ENCODE peak calls at places on chromosomes 3 and 15, in nine cellular contexts. X is MG63; S is naive thymus-derived CD4-positive, alpha-beta T cell; C is tibial artery; N is body of pancreas; D is AG10803; Q is K562; Y is OCI-LY7; K is mammary epithelial cell. L is an unnamed sample.

GRCh38 chr3:14548321-14548729 is 8.2 kb upstream of the GRIP2 start:
- DNase-seq in X (peak), S (peak), C (peak), N (peak), D (peak), Q (peak), Y (peak), K (peak), L (peak)

GRCh38 chr3:8080464-8080863 is 421.2 kb upstream of the LMCD1 start:
- DNase-seq in X (no peak), S (no peak), C (no peak), N (no peak), D (no peak), Q (no peak), Y (no peak), K (no peak), L (no peak)

GRCh38 chr3:114441386-114441785 is 147.6 kb downstream of the TIGIT start:
- DNase-seq in X (no peak), S (no peak), C (no peak), N (no peak), D (no peak), Q (no peak), Y (no peak), K (no peak), L (no peak)

GRCh38 chr15:85028416-85028815 is 46.8 kb downstream of the PDE8A start:
- DNase-seq in X (no peak), S (no peak), C (no peak), N (no peak), D (no peak), Q (no peak), Y (no peak), K (no peak), L (no peak)

GRCh38 chr3:73520931-73521461 is 103.7 kb downstream of the PDZRN3 start:
- DNase-seq in X (peak), S (no peak), C (peak), N (peak), D (peak), Q (no peak), Y (no peak), K (no peak), L (no peak)

GRCh38 chr3:101195951-101196713 is 124.2 kb downstream of the IMPG2 start:
- DNase-seq in X (no peak), S (no peak), C (no peak), N (no peak), D (peak), Q (no peak), Y (peak), K (peak), L (no peak)

GRCh38 chr3:80688814-80689213 is 921.0 kb upstream of the ROBO1 start:
- DNase-seq in X (no peak), S (no peak), C (no peak), N (peak), D (no peak), Q (no peak), Y (no peak), K (no peak), L (no peak)

GRCh38 chr3:29852767-29853166 is 571.9 kb downstream of the RBMS3 start:
- DNase-seq in X (no peak), S (no peak), C (no peak), N (no peak), D (no peak), Q (no peak), Y (no peak), K (no peak), L (no peak)

GRCh38 chr3:64814360-64814759 is 126.6 kb upstream of the ADAMTS9 start:
- DNase-seq in X (no peak), S (no peak), C (no peak), N (no peak), D (no peak), Q (no peak), Y (no peak), K (peak), L (no peak)

GRCh38 chr3:13189639-13190375 is 116.6 kb upstream of the IQSEC1 start:
- DNase-seq in X (peak), S (no peak), C (peak), N (peak), D (peak), Q (no peak), Y (peak), K (peak), L (no peak)

GRCh38 chr3:58609990-58610389 is 32.8 kb upstream of the FAM107A start:
- DNase-seq in X (peak), S (no peak), C (no peak), N (peak), D (no peak), Q (no peak), Y (no peak), K (no peak), L (no peak)

GRCh38 chr15:57384816-57385215 is 8.5 kb downstream of the CGNL1 start:
- DNase-seq in X (peak), S (no peak), C (no peak), N (no peak), D (no peak), Q (no peak), Y (no peak), K (no peak), L (no peak)

GRCh38 chr3:20352547-20353164 is 166.7 kb upstream of the SGO1 start:
- DNase-seq in X (no peak), S (no peak), C (no peak), N (no peak), D (no peak), Q (no peak), Y (no peak), K (peak), L (no peak)

GRCh38 chr15:89898628-89899302 is 5.0 kb upstream of the AP3S2 start:
- DNase-seq in X (peak), S (peak), C (no peak), N (peak), D (peak), Q (peak), Y (peak), K (peak), L (no peak)

GRCh38 chr3:149934524-149934923 is 36.2 kb downstream of the PFN2 start:
- DNase-seq in X (no peak), S (no peak), C (peak), N (peak), D (peak), Q (no peak), Y (no peak), K (peak), L (peak)

GRCh38 chr3:113600418-113601185 is 68.2 kb downstream of the SIDT1 start:
- DNase-seq in X (peak), S (no peak), C (no peak), N (peak), D (no peak), Q (no peak), Y (no peak), K (no peak), L (no peak)

GRCh38 chr3:49523756-49524747 is 30.2 kb upstream of the BSN start:
- DNase-seq in X (no peak), S (no peak), C (no peak), N (peak), D (no peak), Q (no peak), Y (no peak), K (peak), L (no peak)

GRCh38 chr3:29168686-29169085 is 112.2 kb upstream of the RBMS3 start:
- DNase-seq in X (no peak), S (no peak), C (no peak), N (no peak), D (no peak), Q (no peak), Y (no peak), K (no peak), L (no peak)

GRCh38 chr3:180036092-180036677 is 552 bp downstream of the PEX5L start:
- DNase-seq in X (no peak), S (no peak), C (no peak), N (peak), D (no peak), Q (no peak), Y (no peak), K (no peak), L (no peak)

GRCh38 chr15:40282144-40282869 is 557 bp downstream of the ANKRD63 start:
- DNase-seq in X (peak), S (peak), C (no peak), N (peak), D (no peak), Q (peak), Y (no peak), K (peak), L (no peak)

GRCh38 chr3:77859131-77859530 is 819.2 kb downstream of the ROBO2 start:
- DNase-seq in X (no peak), S (no peak), C (no peak), N (no peak), D (no peak), Q (no peak), Y (no peak), K (no peak), L (no peak)

GRCh38 chr3:121661376-121661775 is 673 bp upstream of the HCLS1 start:
- DNase-seq in X (no peak), S (no peak), C (no peak), N (no peak), D (no peak), Q (no peak), Y (peak), K (peak), L (no peak)

GRCh38 chr15:40618906-40619305 is 24.9 kb downstream of the KNL1 start:
- DNase-seq in X (no peak), S (no peak), C (no peak), N (no peak), D (no peak), Q (no peak), Y (no peak), K (peak), L (no peak)

GRCh38 chr15:68278345-68279217 is 1.0 kb downstream of the FEM1B start:
- DNase-seq in X (no peak), S (no peak), C (no peak), N (peak), D (no peak), Q (no peak), Y (peak), K (peak), L (no peak)

GRCh38 chr3:154955907-154956533 is 124.1 kb upstream of the MME start:
- DNase-seq in X (no peak), S (no peak), C (no peak), N (no peak), D (no peak), Q (no peak), Y (no peak), K (no peak), L (no peak)

GRCh38 chr3:158801200-158801599 is 654 bp upstream of the MFSD1 start:
- DNase-seq in X (no peak), S (no peak), C (no peak), N (no peak), D (peak), Q (no peak), Y (no peak), K (peak), L (no peak)

GRCh38 chr3:115246621-115247020 is 99.5 kb upstream of the ZBTB20 start:
- DNase-seq in X (no peak), S (no peak), C (no peak), N (no peak), D (peak), Q (no peak), Y (no peak), K (no peak), L (no peak)

GRCh38 chr3:80668600-80669281 is 900.9 kb upstream of the ROBO1 start:
- DNase-seq in X (no peak), S (no peak), C (no peak), N (no peak), D (no peak), Q (no peak), Y (no peak), K (no peak), L (no peak)

GRCh38 chr15:78992416-78993256 is 47.8 kb upstream of the CTSH start:
- DNase-seq in X (no peak), S (no peak), C (peak), N (peak), D (peak), Q (no peak), Y (peak), K (no peak), L (no peak)

GRCh38 chr3:16587703-16588070 is 17.5 kb downstream of the DAZL start:
- DNase-seq in X (no peak), S (no peak), C (no peak), N (no peak), D (peak), Q (no peak), Y (no peak), K (no peak), L (no peak)

GRCh38 chr3:59464187-59464586 is 414.4 kb upstream of the CFAP20DC start:
- DNase-seq in X (no peak), S (no peak), C (no peak), N (no peak), D (no peak), Q (no peak), Y (no peak), K (peak), L (no peak)

GRCh38 chr15:80162059-80162554 is 9.3 kb downstream of the FAH start:
- DNase-seq in X (no peak), S (no peak), C (no peak), N (no peak), D (no peak), Q (no peak), Y (no peak), K (no peak), L (no peak)

GRCh38 chr15:93034512-93034911 is 54.5 kb downstream of the RGMA start:
- DNase-seq in X (no peak), S (no peak), C (peak), N (no peak), D (no peak), Q (no peak), Y (no peak), K (no peak), L (no peak)

GRCh38 chr3:102092617-102093466 is 243.5 kb downstream of the NFKBIZ start:
- DNase-seq in X (no peak), S (peak), C (no peak), N (no peak), D (no peak), Q (no peak), Y (no peak), K (peak), L (no peak)

GRCh38 chr15:76865548-76865991 is 39.6 kb downstream of the SCAPER start:
- DNase-seq in X (no peak), S (no peak), C (no peak), N (no peak), D (no peak), Q (no peak), Y (no peak), K (peak), L (no peak)

GRCh38 chr3:127570520-127570919 is 20.0 kb downstream of the TPRA1 start:
- DNase-seq in X (no peak), S (no peak), C (no peak), N (no peak), D (no peak), Q (no peak), Y (no peak), K (no peak), L (no peak)
- H3K4me3 ChIP-seq in X (no peak), S (no peak), C (no peak), N (no peak), D (no peak), Q (no peak), Y (no peak), K (no peak), L (no peak)

GRCh38 chr3:53071882-53072431 is 26.1 kb upstream of the SFMBT1 start:
- DNase-seq in X (no peak), S (no peak), C (no peak), N (no peak), D (no peak), Q (peak), Y (no peak), K (no peak), L (no peak)
- H3K4me3 ChIP-seq in X (no peak), S (peak), C (no peak), N (no peak), D (peak), Q (no peak), Y (no peak), K (no peak), L (no peak)

GRCh38 chr15:55915876-55916567 is 77.4 kb downstream of the NEDD4 start:
- DNase-seq in X (no peak), S (no peak), C (no peak), N (no peak), D (peak), Q (no peak), Y (no peak), K (no peak), L (no peak)
- H3K4me3 ChIP-seq in X (peak), S (no peak), C (no peak), N (no peak), D (peak), Q (no peak), Y (no peak), K (no peak), L (no peak)

GRCh38 chr3:170075425-170076091 is 37.8 kb downstream of the GPR160 start:
- DNase-seq in X (no peak), S (no peak), C (no peak), N (no peak), D (no peak), Q (peak), Y (no peak), K (no peak), L (no peak)
- H3K4me3 ChIP-seq in X (no peak), S (no peak), C (no peak), N (no peak), D (no peak), Q (no peak), Y (no peak), K (no peak), L (no peak)

DNA sequence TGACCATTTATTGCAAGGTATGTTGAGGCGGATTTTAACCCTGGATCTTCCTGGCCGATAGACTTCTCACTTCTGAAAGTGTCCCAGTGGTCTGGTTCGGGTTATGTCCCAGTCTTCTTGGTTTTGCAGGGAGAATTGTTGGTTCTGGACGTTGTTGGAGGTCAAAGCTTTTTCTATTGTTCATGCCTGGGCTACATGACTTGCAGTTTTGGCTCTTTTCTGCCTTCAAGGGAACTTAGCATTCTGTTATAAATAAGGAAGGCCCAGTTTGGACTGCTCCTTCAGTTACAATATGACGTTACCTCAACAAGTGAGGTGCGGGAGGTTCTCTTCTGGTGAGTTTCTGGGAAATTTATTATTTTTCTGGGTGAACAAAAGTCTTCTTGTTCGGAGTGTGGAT is 614.3 kb downstream of the DIPK2A start:
- DNase-seq in X (no peak), S (no peak), C (no peak), N (no peak), D (no peak), Q (no peak), Y (no peak), K (no peak), L (no peak)
- H3K4me3 ChIP-seq in X (no peak), S (no peak), C (no peak), N (no peak), D (no peak), Q (no peak), Y (no peak), K (no peak), L (no peak)

DNA sequence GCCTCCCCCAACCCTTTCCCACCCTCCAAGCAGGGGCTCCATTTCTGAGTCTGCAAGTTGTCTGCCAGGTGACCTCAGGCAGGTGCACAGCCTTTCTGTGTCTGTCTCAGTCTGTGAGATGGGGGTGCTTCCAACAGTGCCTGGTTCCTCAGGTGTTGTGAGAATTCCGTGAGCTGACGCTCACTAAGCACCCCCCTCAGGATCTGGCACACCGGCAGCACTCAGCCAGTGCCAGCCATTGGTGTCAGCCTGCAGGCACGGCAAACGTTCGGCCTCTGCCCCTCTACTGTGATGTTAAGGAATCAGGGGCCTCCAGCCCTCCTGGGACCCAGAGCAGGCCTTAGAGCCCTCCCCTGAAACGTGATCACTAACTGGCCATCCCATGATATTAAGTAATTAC is 2.4 kb downstream of the KLF15 start:
- DNase-seq in X (no peak), S (no peak), C (peak), N (peak), D (no peak), Q (no peak), Y (no peak), K (no peak), L (no peak)
- H3K4me3 ChIP-seq in X (no peak), S (no peak), C (peak), N (no peak), D (no peak), Q (no peak), Y (no peak), K (no peak), L (peak)

GRCh38 chr3:181178991-181179390 is 189.5 kb upstream of the DNAJC19 start:
- DNase-seq in X (no peak), S (no peak), C (no peak), N (no peak), D (no peak), Q (no peak), Y (no peak), K (no peak), L (no peak)
- H3K4me3 ChIP-seq in X (no peak), S (no peak), C (no peak), N (no peak), D (no peak), Q (no peak), Y (no peak), K (no peak), L (no peak)

DNA sequence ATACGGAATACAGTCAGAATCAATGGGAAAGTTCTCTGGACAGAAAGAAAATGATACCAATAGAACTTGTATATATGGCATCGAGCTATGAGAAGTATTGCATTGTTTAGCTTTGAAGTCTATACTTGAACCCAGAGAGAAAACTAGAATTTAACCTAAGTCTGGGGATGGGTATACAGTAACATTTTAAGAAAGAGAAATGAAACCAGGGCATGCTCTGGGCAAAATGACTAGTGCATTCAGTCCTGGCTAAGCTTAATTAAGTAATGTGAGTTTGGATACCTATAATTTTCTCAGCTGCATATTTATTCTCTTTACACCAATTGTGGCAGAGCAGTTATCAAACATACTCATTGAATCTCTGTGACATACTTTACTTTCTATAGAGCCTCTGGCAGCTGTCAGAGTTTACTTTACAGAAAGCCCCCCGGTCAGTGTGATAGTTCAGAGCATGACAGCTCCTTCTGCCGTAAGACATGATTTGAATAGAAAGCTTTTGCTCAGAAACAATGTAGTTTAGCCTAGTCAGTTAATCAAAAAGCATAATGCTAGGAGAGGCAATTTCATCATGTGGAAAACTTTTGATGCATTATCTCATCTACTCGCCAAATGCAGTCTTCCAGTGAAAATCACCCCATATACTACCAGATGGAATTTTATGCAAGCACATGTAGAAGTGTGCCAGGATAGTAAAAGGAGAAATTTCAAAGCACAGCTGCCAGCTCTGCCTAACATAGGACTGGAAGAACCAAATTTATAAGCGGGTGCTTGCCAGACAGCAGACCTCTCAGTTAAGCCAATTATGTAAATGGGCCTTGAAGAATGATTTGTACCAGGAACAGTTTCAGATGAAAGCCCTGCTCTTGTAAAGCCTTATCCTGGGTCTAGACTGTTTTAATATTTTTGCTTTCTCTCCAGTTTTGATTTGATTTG is 40.7 kb downstream of the OXSM start:
- DNase-seq in X (no peak), S (no peak), C (no peak), N (no peak), D (no peak), Q (no peak), Y (peak), K (no peak), L (no peak)
- H3K4me3 ChIP-seq in X (no peak), S (no peak), C (no peak), N (no peak), D (no peak), Q (no peak), Y (peak), K (no peak), L (no peak)

GRCh38 chr3:38648024-38648658 is 1.3 kb downstream of the SCN5A start:
- DNase-seq in X (no peak), S (no peak), C (no peak), N (no peak), D (no peak), Q (no peak), Y (no peak), K (no peak), L (peak)
- H3K4me3 ChIP-seq in X (no peak), S (no peak), C (no peak), N (no peak), D (no peak), Q (no peak), Y (no peak), K (no peak), L (peak)